ENCODE peak calls at places on chromosomes 5 and 9, in six cellular contexts. O is HepG2, V is heart left ventricle, P is uterus, Q is transverse colon, F is Peyer's patch. E is an unnamed sample.

GRCh38 chr9:124007157-124007460 is 4.5 kb upstream of the LHX2 start:
- DNase-seq in F (peak; percentile 2), Q (no peak), P (no peak), O (no peak), V (no peak), E (peak; percentile 71)

GRCh38 chr5:138849439-138849838 is 25.7 kb downstream of the LRRTM2 start:
- DNase-seq in Q (no peak), P (no peak), O (no peak), V (no peak), F (no peak), E (no peak)

GRCh38 chr5:142515036-142515435 is 170.9 kb downstream of the FGF1 start:
- DNase-seq in P (no peak), F (no peak), V (no peak), Q (no peak), O (no peak), E (no peak)

GRCh38 chr5:54159153-54159836 is 151.1 kb downstream of the ARL15 start:
- DNase-seq in V (no peak), P (no peak), O (peak; percentile 7), Q (no peak), F (no peak), E (no peak)

GRCh38 chr9:76136986-76137385 is 246.5 kb downstream of the PCSK5 start:
- DNase-seq in V (no peak), O (peak; percentile 13), F (no peak), Q (no peak), P (no peak), E (peak; percentile 15)

GRCh38 chr9:96186601-96187011 is 115.4 kb downstream of the HSD17B3 start:
- DNase-seq in P (no peak), V (no peak), F (peak; percentile 77), O (no peak), Q (peak; percentile 75), E (no peak)

GRCh38 chr5:42387563-42387962 is 35.7 kb upstream of the GHR start:
- DNase-seq in V (no peak), P (no peak), O (no peak), F (no peak), Q (no peak), E (no peak)

GRCh38 chr9:33230756-33231691 is 8.9 kb upstream of the SPINK4 start:
- DNase-seq in O (no peak), F (no peak), Q (no peak), V (no peak), P (no peak), E (no peak)

GRCh38 chr5:179246227-179246626 is 99.0 kb downstream of the ADAMTS2 start:
- DNase-seq in P (no peak), F (no peak), O (no peak), Q (no peak), V (no peak), E (no peak)

DNA sequence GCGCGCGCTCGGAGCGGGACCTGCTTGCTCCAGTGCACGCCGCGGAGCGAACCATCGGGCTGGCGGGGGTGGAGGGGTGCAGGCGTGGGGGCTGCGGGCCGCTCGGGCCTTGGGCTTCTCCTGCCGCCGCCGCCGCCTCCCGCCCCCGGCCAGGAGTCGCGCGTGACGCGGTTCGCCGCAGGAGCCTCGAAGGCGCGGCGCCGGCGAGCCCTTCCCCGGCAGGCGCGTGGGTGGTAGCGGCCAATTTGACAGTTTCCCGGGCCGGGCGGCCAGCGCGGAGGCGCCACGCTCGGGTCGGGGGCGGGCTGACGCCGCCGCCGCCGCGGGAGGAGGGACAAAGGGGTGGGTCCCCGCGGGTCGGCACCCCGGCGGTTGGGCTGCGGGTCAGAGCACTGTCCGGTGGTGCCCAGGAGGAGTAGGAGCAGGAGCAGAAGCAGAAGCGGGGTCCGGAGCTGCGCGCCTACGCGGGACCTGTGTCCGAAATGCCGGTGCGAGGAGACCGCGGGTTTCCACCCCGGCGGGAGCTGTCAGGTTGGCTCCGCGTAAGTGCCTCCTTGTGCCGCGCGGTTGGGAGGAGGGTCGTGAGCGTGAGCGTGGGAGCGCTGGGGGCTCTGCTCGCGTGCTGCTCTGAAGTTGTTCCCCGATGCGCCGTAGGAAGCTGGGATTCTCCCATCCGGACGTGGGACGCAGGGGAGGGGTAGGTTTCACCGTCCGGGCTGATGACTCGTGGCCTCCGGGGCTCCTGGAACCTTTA is at the start of gene TJP2:
- DNase-seq in V (peak; percentile 87), O (peak; percentile 54), P (peak; percentile 64), F (peak; percentile 55), Q (peak; percentile 30), E (peak; percentile 84)
- TF ChIP-seq POLR2A in V (no peak), O (peak; percentile 76), P (no peak), F (no peak), Q (no peak), E (peak; percentile 88)

DNA sequence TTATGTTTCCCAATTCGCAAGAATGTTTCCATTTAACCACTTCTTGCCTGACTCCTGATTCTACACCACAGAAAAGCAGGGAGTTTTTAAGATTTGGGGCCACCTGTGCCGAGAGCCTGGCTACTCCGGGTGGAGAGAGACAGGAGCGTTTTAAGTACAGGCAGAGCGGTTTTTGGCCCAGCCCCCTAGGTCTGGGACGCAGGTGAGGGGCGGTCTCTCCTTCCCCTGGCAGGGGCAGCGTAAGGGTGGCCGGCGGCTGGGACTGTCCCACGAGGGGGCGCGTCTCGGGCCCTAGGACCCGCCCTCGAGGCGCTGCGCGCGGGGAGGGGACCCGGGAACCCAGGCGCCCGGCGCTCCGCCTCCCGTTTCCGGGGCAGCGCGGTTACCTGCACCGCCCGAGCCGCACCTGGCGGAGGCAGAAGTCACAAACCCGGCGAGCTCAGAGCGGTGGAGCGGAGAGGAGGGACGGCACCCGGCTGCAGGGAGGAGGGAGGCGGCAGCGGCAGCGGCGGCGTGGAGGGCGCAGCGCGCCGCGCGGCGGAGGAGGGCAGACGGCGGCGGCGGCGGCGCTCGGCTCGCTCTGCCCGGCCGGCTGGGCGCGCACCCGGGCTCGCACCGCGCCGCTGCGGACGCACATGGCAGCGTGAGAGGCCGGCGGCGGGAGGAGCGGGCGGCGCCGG is at the start of gene WWC1:
- DNase-seq in O (peak; percentile 63), V (no peak), P (no peak), F (peak; percentile 93), Q (peak; percentile 91), E (peak; percentile 63)
- TF ChIP-seq POLR2A in O (no peak), V (no peak), P (peak; percentile 57), F (peak; percentile 83), Q (peak; percentile 63), E (no peak)

GRCh38 chr9:15510789-15511575 is at the start of gene PSIP1:
- DNase-seq in Q (peak; percentile 83), V (peak; percentile 82), F (peak; percentile 89), P (peak; percentile 80), O (peak; percentile 57), E (peak; percentile 64)

GRCh38 chr9:15512889-15513288 is 2.1 kb upstream of the PSIP1 start:
- DNase-seq in P (no peak), O (no peak), F (no peak), Q (no peak), V (no peak), E (no peak)

GRCh38 chr9:15512204-15512603 is 1.4 kb upstream of the PSIP1 start:
- DNase-seq in O (no peak), Q (no peak), F (no peak), V (no peak), P (no peak), E (no peak)

GRCh38 chr9:15509931-15510788 is 610 bp downstream of the PSIP1 start:
- DNase-seq in Q (peak; percentile 47), F (no peak), O (peak; percentile 4), V (peak; percentile 45), P (peak; percentile 45), E (peak; percentile 31)

GRCh38 chr9:15513335-15513734 is 2.6 kb upstream of the PSIP1 start:
- DNase-seq in V (no peak), O (peak; percentile 32), F (no peak), Q (no peak), P (no peak), E (peak; percentile 14)
- TF ChIP-seq POLR2A in V (no peak), O (no peak), F (no peak), Q (no peak), P (no peak), E (no peak)

DNA sequence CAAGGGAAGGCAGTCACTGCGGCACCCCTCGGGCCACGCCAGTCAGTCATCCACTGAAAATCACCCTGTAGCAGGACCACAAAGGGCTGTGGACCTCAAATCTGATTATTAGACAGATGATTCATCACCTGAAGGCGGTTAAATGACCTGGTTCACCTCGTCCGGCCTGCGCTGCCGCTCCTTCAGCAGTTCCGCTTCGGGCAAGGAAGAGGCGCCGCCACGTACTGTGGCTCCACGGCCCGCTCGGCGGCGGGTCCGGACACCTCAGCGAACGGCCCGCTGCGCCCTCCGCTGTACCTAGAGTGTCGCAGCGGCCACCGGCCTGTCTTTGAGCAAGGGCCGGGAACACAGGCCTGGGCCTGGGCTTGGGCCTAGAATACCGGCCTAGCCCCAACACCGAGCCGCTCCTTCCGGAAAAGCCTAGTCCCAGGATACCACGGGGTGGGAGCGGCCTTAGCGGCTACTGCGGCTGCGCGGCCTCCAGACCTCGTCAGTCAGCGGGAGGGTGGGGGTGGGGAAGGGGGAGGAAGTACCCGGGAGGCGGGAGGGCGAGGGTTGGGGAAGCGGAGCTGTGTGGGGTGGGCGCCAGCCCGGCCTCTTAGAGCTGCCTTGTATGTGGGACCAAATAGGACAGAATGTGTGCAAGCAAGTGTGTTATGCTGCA is at the start of gene KLHL9:
- DNase-seq in V (peak; percentile 96), O (peak; percentile 82), Q (peak; percentile 94), F (peak; percentile 94), P (peak; percentile 91), E (peak; percentile 86)
- TF ChIP-seq POLR2A in V (no peak), O (peak; percentile 64), Q (peak; percentile 69), F (peak; percentile 47), P (peak; percentile 71), E (peak; percentile 49)

GRCh38 chr9:121118266-121118665 is 43.5 kb downstream of the CNTRL start:
- DNase-seq in O (no peak), Q (no peak), V (no peak), F (no peak), P (no peak), E (no peak)

GRCh38 chr9:121122450-121123032 is 47.8 kb downstream of the CNTRL start:
- DNase-seq in F (no peak), O (no peak), Q (no peak), P (no peak), V (no peak), E (no peak)

GRCh38 chr9:121123816-121124536 is 49.2 kb downstream of the CNTRL start:
- DNase-seq in O (no peak), V (no peak), Q (no peak), F (no peak), P (no peak), E (no peak)

GRCh38 chr9:121120386-121120785 is 45.6 kb downstream of the CNTRL start:
- DNase-seq in V (no peak), P (no peak), Q (no peak), O (no peak), F (no peak), E (no peak)

DNA sequence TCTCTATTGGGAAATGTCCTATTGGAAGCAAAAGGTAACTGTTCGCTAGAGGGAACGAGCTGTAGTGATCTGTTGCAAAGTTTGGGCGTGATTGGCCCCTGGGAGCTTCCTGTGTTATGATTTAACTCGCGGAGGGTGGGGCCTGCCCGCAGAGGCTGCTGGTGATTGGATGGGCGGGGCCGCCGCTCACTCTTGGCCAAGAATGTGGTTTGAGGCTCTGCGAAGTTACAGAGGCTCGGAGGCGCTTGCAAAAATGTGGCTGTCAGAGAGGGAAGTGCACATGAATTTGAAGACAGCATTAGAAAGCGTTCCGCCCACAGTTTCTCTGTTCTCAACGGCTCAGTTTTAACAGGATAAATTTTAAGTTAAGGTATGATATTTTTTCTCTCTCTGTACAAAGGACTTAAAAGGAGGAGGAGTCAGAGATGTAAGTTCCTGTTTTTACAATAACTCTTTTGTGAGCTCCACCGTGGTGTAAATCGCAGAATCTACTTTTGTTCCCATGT is 46.9 kb downstream of the CNTRL start:
- DNase-seq in V (peak; percentile 99), Q (peak; percentile 97), F (peak; percentile 96), O (peak; percentile 95), P (peak; percentile 97), E (peak; percentile 93)
- TF ChIP-seq POLR2A in V (no peak), Q (peak; percentile 33), F (no peak), O (peak; percentile 56), P (peak; percentile 46), E (peak; percentile 44)